ENCODE peak calls at places on chromosome 15, in nine cellular contexts. One of them, this sample, is unnamed.

GRCh38 chr15:90407871-90408317 is 19.9 kb downstream of the IQGAP1 start:
- DNase-seq in PC-3: no peak
- DNase-seq in M059J: no peak
- DNase-seq in cardiac fibroblast: peak; percentile 79
- DNase-seq in Ammon's horn: no peak
- DNase-seq in effector CD4-positive, alpha-beta T cell: no peak
- DNase-seq in HT-29: no peak
- DNase-seq in endothelial cell: no peak
- DNase-seq in AG10803: peak; percentile 66
- DNase-seq in this sample: no peak

GRCh38 chr15:57320543-57321220 is 55.6 kb upstream of the CGNL1 start:
- DNase-seq in cardiac fibroblast: peak; percentile 87
- DNase-seq in PC-3: no peak
- DNase-seq in HT-29: no peak
- DNase-seq in effector CD4-positive, alpha-beta T cell: no peak
- DNase-seq in Ammon's horn: no peak
- DNase-seq in M059J: peak; percentile 71
- DNase-seq in endothelial cell: no peak
- DNase-seq in AG10803: peak; percentile 45
- DNase-seq in this sample: no peak

GRCh38 chr15:43550527-43551363 is 33.3 kb downstream of the MAP1A start:
- DNase-seq in effector CD4-positive, alpha-beta T cell: no peak
- DNase-seq in cardiac fibroblast: peak; percentile 54
- DNase-seq in Ammon's horn: no peak
- DNase-seq in AG10803: peak; percentile 96
- DNase-seq in endothelial cell: no peak
- DNase-seq in M059J: peak; percentile 9
- DNase-seq in PC-3: no peak
- DNase-seq in HT-29: no peak
- DNase-seq in this sample: no peak

GRCh38 chr15:80856400-80856799 is 77.2 kb downstream of the CEMIP start:
- DNase-seq in cardiac fibroblast: no peak
- DNase-seq in Ammon's horn: no peak
- DNase-seq in M059J: no peak
- DNase-seq in effector CD4-positive, alpha-beta T cell: no peak
- DNase-seq in AG10803: no peak
- DNase-seq in HT-29: no peak
- DNase-seq in endothelial cell: no peak
- DNase-seq in PC-3: peak; percentile 38
- DNase-seq in this sample: no peak

GRCh38 chr15:47541587-47541986 is 175.7 kb upstream of the SEMA6D start:
- DNase-seq in PC-3: no peak
- DNase-seq in endothelial cell: no peak
- DNase-seq in AG10803: no peak
- DNase-seq in cardiac fibroblast: no peak
- DNase-seq in M059J: no peak
- DNase-seq in Ammon's horn: no peak
- DNase-seq in effector CD4-positive, alpha-beta T cell: no peak
- DNase-seq in HT-29: no peak
- DNase-seq in this sample: no peak

GRCh38 chr15:75866916-75867315 is 23.7 kb downstream of the UBE2Q2 start:
- DNase-seq in AG10803: no peak
- DNase-seq in cardiac fibroblast: no peak
- DNase-seq in Ammon's horn: no peak
- DNase-seq in endothelial cell: no peak
- DNase-seq in effector CD4-positive, alpha-beta T cell: no peak
- DNase-seq in PC-3: no peak
- DNase-seq in M059J: no peak
- DNase-seq in HT-29: no peak
- DNase-seq in this sample: no peak

GRCh38 chr15:29925227-29926082 is 103.2 kb upstream of the TJP1 start:
- DNase-seq in endothelial cell: peak; percentile 94
- DNase-seq in M059J: peak; percentile 80
- DNase-seq in effector CD4-positive, alpha-beta T cell: no peak
- DNase-seq in cardiac fibroblast: peak; percentile 89
- DNase-seq in AG10803: peak; percentile 55
- DNase-seq in PC-3: peak; percentile 97
- DNase-seq in HT-29: peak; percentile 87
- DNase-seq in Ammon's horn: peak; percentile 61
- DNase-seq in this sample: no peak

GRCh38 chr15:64092075-64092820 is 1.4 kb downstream of the CIAO2A start:
- DNase-seq in Ammon's horn: no peak
- DNase-seq in cardiac fibroblast: no peak
- DNase-seq in M059J: peak; percentile 21
- DNase-seq in PC-3: peak; percentile 28
- DNase-seq in endothelial cell: no peak
- DNase-seq in AG10803: no peak
- DNase-seq in HT-29: no peak
- DNase-seq in effector CD4-positive, alpha-beta T cell: no peak
- DNase-seq in this sample: no peak

GRCh38 chr15:55703873-55704285 is 39.1 kb downstream of the PRTG start:
- DNase-seq in effector CD4-positive, alpha-beta T cell: no peak
- DNase-seq in cardiac fibroblast: peak; percentile 11
- DNase-seq in endothelial cell: no peak
- DNase-seq in Ammon's horn: no peak
- DNase-seq in PC-3: no peak
- DNase-seq in M059J: peak; percentile 18
- DNase-seq in AG10803: peak; percentile 60
- DNase-seq in HT-29: no peak
- DNase-seq in this sample: no peak

GRCh38 chr15:70528270-70528706 is 235.1 kb downstream of the UACA start:
- DNase-seq in HT-29: peak; percentile 85
- DNase-seq in effector CD4-positive, alpha-beta T cell: peak; percentile 36
- DNase-seq in endothelial cell: no peak
- DNase-seq in cardiac fibroblast: peak; percentile 74
- DNase-seq in AG10803: no peak
- DNase-seq in Ammon's horn: no peak
- DNase-seq in PC-3: no peak
- DNase-seq in M059J: peak; percentile 77
- DNase-seq in this sample: no peak

GRCh38 chr15:82530606-82531379 is 9.5 kb downstream of the RPS17 start:
- DNase-seq in cardiac fibroblast: peak; percentile 61
- DNase-seq in PC-3: peak; percentile 72
- DNase-seq in HT-29: peak; percentile 89
- DNase-seq in Ammon's horn: peak; percentile 67
- DNase-seq in effector CD4-positive, alpha-beta T cell: peak; percentile 64
- DNase-seq in M059J: peak; percentile 68
- DNase-seq in AG10803: peak; percentile 44
- DNase-seq in endothelial cell: peak; percentile 81
- DNase-seq in this sample: peak; percentile 68

GRCh38 chr15:90087454-90088154 is 14.7 kb downstream of the IDH2 start:
- DNase-seq in endothelial cell: peak; percentile 56
- DNase-seq in AG10803: peak; percentile 24
- DNase-seq in M059J: no peak
- DNase-seq in effector CD4-positive, alpha-beta T cell: no peak
- DNase-seq in cardiac fibroblast: peak; percentile 34
- DNase-seq in PC-3: peak; percentile 48
- DNase-seq in Ammon's horn: peak; percentile 37
- DNase-seq in HT-29: peak; percentile 72
- DNase-seq in this sample: no peak